ENCODE peak calls at places on chromosomes 1 and 21, in five cellular contexts. I is lower lobe of right lung, S is ovary, O is right cardiac atrium, F is tibial nerve. R is an unnamed sample. For H3K27me3 and H3K4me1, the result is how much of the 10 kb centered on the place peaks cover.

GRCh38 chr1:179217943-179218507 is 11.5 kb downstream of the ABL2 start:
- DNase-seq in F (no peak), I (no peak), O (no peak), S (no peak), R (no peak)

GRCh38 chr1:79561521-79561978 is 555.0 kb upstream of the ADGRL4 start:
- DNase-seq in I (no peak), O (peak), S (no peak), F (no peak), R (no peak)

GRCh38 chr1:207404849-207405525 is 49.1 kb upstream of the CR2 start:
- DNase-seq in O (no peak), S (no peak), I (no peak), F (no peak), R (no peak)

GRCh38 chr21:28754127-28754611 is 238.5 kb downstream of the LTN1 start:
- DNase-seq in F (no peak), I (no peak), S (peak), O (peak), R (no peak)

GRCh38 chr1:204828352-204828850 is 42.3 kb upstream of the NFASC start:
- DNase-seq in F (peak), I (peak), S (peak), O (peak), R (peak)

GRCh38 chr1:97160796-97161195 is 439.2 kb downstream of the PTBP2 start:
- DNase-seq in S (no peak), O (no peak), F (no peak), I (no peak), R (no peak)

GRCh38 chr21:41671859-41672542 is 94.9 kb downstream of the RIPK4 start:
- DNase-seq in S (no peak), O (no peak), F (no peak), I (no peak), R (no peak)

GRCh38 chr1:981491-981954 is 370 bp downstream of the PERM1 start:
- DNase-seq in S (no peak), F (no peak), O (peak), I (no peak), R (peak)

GRCh38 chr1:111736548-111737215 is 2.5 kb downstream of the INKA2 start:
- DNase-seq in O (peak), F (no peak), I (no peak), S (peak), R (peak)

GRCh38 chr1:234186037-234186688 is 187.1 kb upstream of the COA6 start:
- DNase-seq in I (no peak), S (no peak), O (no peak), F (no peak), R (no peak)

GRCh38 chr1:206427296-206427695 is 43.0 kb upstream of the IKBKE start:
- DNase-seq in S (no peak), O (no peak), I (no peak), F (no peak), R (no peak)

GRCh38 chr1:27981146-27981545 is 21.4 kb downstream of the XKR8 start:
- DNase-seq in I (no peak), S (no peak), F (no peak), O (no peak), R (no peak)

GRCh38 chr1:59025201-59025600 is 241.4 kb upstream of the JUN start:
- DNase-seq in F (no peak), O (no peak), S (no peak), I (no peak), R (no peak)

GRCh38 chr1:156471496-156472490 is 28.8 kb downstream of the MEF2D start:
- DNase-seq in F (no peak), O (peak), I (peak), S (peak), R (peak)

GRCh38 chr1:18447509-18448220 is 33.1 kb upstream of the KLHDC7A start:
- DNase-seq in O (no peak), S (no peak), F (no peak), I (no peak), R (no peak)

GRCh38 chr1:63634471-63634870 is 41.3 kb downstream of the PGM1 start:
- DNase-seq in O (no peak), S (no peak), F (no peak), I (no peak), R (no peak)

GRCh38 chr21:33157303-33157702 is 72.4 kb upstream of the IFNAR2 start:
- DNase-seq in I (no peak), O (no peak), S (no peak), F (no peak), R (no peak)

GRCh38 chr1:52571783-52572182 is 18.9 kb upstream of the TUT4 start:
- DNase-seq in S (no peak), I (no peak), F (no peak), O (no peak), R (no peak)

GRCh38 chr1:78491311-78492071 is 717 bp downstream of the PTGFR start:
- DNase-seq in S (peak), F (peak), O (peak), I (no peak), R (peak)
- H3K27ac ChIP-seq in S (peak), F (peak), O (peak), I (peak), R (no peak)

DNA sequence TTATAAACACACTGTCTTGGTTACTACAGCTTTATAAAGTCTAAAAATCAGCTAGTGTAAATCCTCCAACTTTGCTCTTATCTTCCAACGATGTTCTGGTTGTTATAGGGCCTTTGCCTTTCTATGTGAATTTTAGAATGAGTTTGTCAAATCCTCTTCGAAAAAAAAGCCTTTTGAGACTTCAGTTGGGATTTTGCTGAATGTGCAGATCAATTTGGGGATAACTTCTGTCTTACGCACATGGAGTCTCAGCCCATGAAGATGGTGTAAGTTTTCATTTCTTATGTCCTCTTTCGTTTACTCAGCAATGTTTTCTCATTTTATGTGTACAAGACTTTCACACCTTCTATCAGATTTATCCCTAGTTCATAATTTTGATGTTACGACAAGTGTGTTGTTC is 64.8 kb upstream of the ADARB1 start:
- DNase-seq in S (no peak), O (no peak), I (no peak), F (no peak), R (no peak)
- H3K27me3 ChIP-seq in S (under half), O (under half), I (under half), F (under half), R (under half)

GRCh38 chr1:226974544-226975258 is 34.6 kb downstream of the COQ8A start:
- DNase-seq in S (peak), F (no peak), I (no peak), O (peak), R (peak)

GRCh38 chr1:226977288-226977972 is 37.3 kb downstream of the COQ8A start:
- DNase-seq in F (no peak), S (no peak), I (no peak), O (no peak), R (peak)

GRCh38 chr1:226976671-226977287 is 36.7 kb downstream of the COQ8A start:
- DNase-seq in S (no peak), I (no peak), O (no peak), F (no peak), R (no peak)

GRCh38 chr1:226975259-226975908 is 35.3 kb downstream of the COQ8A start:
- DNase-seq in F (no peak), I (no peak), O (peak), S (no peak), R (peak)

DNA sequence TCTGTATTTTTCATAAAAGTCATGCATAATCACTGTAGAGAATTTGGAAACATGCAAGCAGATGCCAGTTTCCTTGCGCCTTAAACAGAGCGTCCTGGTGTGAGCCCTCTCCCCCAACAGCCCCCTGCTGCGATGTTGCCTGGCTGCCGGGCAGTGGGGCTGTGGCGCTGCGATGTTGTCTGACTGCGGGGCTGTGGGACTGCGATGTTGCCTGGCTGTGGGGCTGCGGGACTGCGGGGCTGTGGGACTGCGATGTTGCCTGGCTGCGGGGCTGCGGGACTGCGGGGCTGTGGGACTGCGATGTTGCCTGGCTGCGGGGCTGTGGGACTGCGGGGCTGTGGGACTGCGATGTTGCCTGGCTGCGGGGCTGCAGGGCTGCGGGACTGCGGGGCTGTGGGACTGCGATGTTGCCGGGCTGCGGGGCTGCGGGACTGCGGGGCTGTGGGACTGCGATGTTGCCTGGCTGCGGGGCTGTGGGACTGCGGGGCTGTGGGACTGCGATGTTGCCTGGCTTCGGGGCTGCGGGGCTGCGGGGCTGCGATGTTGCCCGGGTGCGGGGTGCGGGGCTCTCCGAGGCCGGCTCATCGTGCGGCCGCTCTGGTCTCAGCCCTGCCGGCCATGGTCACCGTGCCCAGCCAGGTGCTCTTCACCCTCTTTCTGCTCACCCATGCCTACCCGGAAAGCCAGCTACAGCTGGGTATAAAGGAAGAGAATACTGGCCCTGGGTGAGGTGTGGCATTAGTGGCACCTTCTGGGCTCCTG is 36.0 kb downstream of the COQ8A start:
- DNase-seq in F (no peak), O (no peak), S (no peak), I (no peak), R (no peak)
- H3K4me1 ChIP-seq in F (under half), O (under half), S (under half), I (under half), R (half or more)

GRCh38 chr1:35111106-35111505 is 31.9 kb downstream of the ZMYM1 start:
- DNase-seq in I (no peak), S (no peak), O (no peak), F (no peak), R (no peak)

GRCh38 chr1:35112668-35113067 is 33.5 kb downstream of the ZMYM1 start:
- DNase-seq in O (no peak), S (no peak), I (no peak), F (no peak), R (no peak)

GRCh38 chr1:35120458-35121133 is 41.4 kb downstream of the ZMYM1 start:
- DNase-seq in F (no peak), I (no peak), S (peak), O (peak), R (no peak)

DNA sequence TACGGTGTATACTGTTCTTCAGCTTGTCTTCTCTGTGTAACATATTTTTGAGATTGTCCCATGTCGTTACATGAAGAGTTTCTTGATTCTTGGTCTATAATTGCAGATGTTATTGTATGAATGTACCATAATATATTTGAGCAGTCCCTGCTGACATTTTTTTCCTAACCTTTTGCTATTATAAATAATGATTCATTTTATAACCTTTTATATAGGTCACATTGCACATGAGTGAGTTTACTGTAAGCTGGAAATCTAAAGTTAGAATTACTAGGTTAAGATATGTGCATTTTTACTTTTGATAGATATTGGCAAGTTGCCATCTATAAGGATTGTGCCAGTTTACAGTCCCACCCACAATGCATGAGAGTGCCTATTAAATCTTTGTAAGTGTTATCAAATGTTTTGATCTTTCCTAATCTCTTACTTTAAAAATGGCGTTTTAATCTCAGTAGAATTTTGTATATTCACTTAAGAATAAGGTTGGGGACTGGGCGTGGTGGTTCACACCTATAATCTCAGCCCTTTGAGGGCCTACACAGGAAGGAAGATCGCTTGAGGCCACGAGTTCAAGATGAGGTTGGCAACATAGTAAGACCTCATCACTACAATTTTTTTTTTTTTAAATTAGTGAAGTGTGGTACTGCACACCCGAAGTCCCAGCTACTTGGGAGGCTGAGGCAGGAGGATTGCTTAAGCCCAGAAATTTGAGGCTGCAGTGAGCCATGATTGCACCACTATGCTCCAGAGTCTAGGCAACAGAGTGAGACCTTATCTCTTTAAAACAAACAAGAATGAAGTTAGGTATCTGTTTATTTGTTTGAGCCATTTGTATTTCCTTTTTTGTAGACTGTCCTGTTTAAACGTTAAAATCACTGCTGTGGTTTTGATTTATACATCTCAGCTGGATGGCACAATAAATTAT is 36.5 kb downstream of the ZMYM1 start:
- DNase-seq in I (no peak), F (no peak), S (no peak), O (no peak), R (no peak)
- H3K27ac ChIP-seq in I (no peak), F (no peak), S (no peak), O (no peak), R (no peak)

GRCh38 chr1:228041316-228041715 is 34.5 kb downstream of the WNT3A start:
- DNase-seq in S (no peak), F (no peak), O (no peak), I (no peak), R (no peak)
- H3K27me3 ChIP-seq in S (under half), F (under half), O (under half), I (under half), R (under half)

DNA sequence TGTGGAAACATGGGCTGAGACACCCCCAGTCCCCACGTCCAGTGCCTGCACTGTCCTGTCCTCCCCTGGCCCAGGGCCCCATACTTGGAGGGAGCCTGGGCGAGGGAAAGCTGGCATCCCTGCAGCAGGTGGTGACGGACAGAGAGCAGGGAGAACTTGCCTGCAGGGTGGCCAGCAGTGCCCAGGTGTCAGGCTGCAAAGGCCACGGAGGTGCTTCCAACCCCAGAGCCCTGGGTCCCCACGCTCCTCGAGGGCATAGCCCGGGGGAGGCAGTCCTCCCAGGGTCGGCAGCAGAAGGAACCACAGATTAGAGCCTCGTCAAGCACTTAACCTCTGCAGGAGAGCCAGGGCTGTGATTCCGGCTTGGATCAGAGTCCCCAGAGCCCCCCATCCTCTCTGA is 77.5 kb downstream of the ARHGEF16 start:
- DNase-seq in O (no peak), F (no peak), I (no peak), S (no peak), R (no peak)
- H3K4me1 ChIP-seq in O (under half), F (under half), I (under half), S (under half), R (under half)

DNA sequence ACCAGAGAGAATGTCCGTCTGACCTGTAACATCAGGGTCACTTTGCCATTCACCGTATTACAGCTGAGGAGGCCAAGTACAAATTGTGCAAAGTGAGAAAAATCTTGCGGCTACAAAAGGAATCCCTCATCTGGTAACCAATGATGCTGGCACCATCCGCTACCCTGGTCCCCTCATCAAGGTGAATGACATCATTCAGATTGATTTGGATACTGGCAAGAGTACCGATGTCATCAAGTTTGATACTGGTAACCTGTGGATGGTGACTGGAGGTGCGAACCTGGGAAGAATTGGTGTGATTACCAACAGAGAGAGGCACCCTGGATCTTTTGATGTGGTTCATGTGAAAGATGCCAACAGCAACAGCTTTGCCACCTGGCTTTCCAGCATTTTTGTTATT is 18.3 kb upstream of the MUL1 start:
- DNase-seq in O (no peak), S (no peak), I (no peak), F (no peak), R (no peak)
- H3K27ac ChIP-seq in O (no peak), S (no peak), I (no peak), F (no peak), R (no peak)

GRCh38 chr21:36547464-36547863 is 67.5 kb upstream of the CLDN14 start:
- DNase-seq in I (no peak), F (no peak), S (no peak), O (no peak), R (no peak)
- H3K27me3 ChIP-seq in I (under half), F (under half), S (under half), O (under half), R (under half)

DNA sequence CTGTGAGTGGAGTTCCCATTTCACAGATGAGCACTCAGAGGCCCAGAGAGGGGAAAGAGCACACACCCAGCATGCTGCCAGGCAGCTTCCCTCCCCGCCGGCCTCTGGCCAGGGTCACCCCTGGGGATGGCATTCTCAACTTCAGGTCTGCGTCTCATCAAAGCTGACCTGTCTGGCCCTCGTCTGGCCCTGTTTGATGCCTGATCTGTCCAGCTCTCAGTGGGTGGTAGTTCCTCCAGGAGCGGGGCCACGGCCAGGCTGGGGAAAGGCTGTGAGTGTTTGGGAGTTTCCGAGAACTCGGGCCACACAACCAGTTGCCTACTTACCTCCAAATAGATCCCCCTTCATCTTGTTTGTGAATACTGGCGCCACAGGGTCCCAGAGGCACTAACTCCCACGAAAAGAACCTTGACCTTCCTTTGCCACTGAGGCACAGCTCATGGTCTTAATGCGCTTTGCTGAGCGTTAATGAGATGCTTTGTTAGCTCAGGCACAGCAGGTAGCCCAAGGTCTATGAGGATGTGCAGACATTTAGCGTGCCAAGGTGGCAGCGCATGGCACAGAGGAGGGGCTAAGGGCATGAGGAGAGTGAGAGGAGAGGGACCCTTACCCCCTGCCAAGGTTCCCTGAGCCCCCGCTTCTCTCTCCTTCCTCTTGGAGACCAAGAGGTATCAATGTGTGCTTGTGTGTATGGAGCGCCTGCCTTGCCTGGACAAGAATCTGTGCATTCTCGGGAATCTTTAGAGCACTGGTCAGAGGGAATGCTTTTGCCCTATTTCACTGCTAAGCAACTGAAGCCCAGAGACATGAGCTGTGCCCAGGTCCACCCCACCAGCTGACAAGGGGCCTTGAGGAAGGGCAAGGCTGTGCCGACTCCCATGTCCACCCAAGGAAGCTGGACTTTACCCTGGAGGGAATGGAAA is 61.2 kb downstream of the DISP3 start:
- DNase-seq in I (no peak), O (no peak), F (no peak), S (no peak), R (no peak)
- H3K4me1 ChIP-seq in I (under half), O (under half), F (under half), S (under half), R (under half)

DNA sequence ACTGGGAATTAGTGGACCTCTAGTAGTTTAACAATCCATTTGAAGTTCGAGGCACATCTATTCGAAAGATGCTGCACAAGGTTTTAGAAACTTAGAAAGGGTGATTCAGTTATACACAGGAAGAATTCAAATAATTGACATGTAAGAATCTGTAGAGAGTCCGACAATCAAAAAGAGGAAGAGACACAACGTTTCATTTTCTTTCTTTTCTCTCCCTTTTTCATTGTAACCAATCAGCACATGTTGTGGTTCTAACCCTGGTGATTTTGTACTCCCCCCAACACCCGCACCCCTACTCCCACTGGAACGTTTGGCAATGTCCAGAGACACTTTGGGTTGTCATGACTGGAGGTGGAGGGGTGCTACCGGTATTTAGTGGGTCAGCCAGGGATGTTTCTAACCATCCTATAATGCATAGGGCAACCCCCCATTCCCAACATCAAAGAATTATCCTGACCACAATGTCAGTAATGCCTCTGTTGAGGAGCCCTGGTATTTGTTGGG is 4.9 kb downstream of the TGFB2 start:
- DNase-seq in O (no peak), F (no peak), I (no peak), S (no peak), R (no peak)
- H3K27ac ChIP-seq in O (no peak), F (no peak), I (peak), S (peak), R (peak)

R was measured in psoas muscle.